ENCODE peak calls at places on chromosomes 4 and X, in eight cellular contexts. One of them, this sample, is unnamed.

GRCh38 chr4:146335763-146336412 is 121.5 kb downstream of the REELD1 start:
- DNase-seq in astrocyte of the spinal cord: no peak
- DNase-seq in osteocyte: no peak
- DNase-seq in transverse colon: no peak
- DNase-seq in AG09319: no peak
- DNase-seq in OCI-LY7: no peak
- DNase-seq in body of pancreas: no peak
- DNase-seq in GM13977: no peak
- DNase-seq in this sample: no peak

GRCh38 chr4:159764343-159764952 is 661.6 kb downstream of the RAPGEF2 start:
- DNase-seq in astrocyte of the spinal cord: peak
- DNase-seq in osteocyte: no peak
- DNase-seq in transverse colon: no peak
- DNase-seq in AG09319: no peak
- DNase-seq in OCI-LY7: peak
- DNase-seq in body of pancreas: peak
- DNase-seq in GM13977: peak
- DNase-seq in this sample: peak

GRCh38 chr4:110108470-110108869 is 89.9 kb downstream of the ELOVL6 start:
- DNase-seq in astrocyte of the spinal cord: no peak
- DNase-seq in osteocyte: no peak
- DNase-seq in transverse colon: no peak
- DNase-seq in AG09319: no peak
- DNase-seq in OCI-LY7: peak
- DNase-seq in body of pancreas: no peak
- DNase-seq in GM13977: peak
- DNase-seq in this sample: peak

GRCh38 chr4:113744667-113745241 is 16.8 kb downstream of the CAMK2D start:
- DNase-seq in astrocyte of the spinal cord: no peak
- DNase-seq in osteocyte: no peak
- DNase-seq in transverse colon: no peak
- DNase-seq in AG09319: no peak
- DNase-seq in OCI-LY7: no peak
- DNase-seq in body of pancreas: no peak
- DNase-seq in GM13977: no peak
- DNase-seq in this sample: no peak

GRCh38 chrX:78710146-78710545 is 37.4 kb upstream of the LPAR4 start:
- DNase-seq in astrocyte of the spinal cord: peak
- DNase-seq in osteocyte: no peak
- DNase-seq in transverse colon: no peak
- DNase-seq in AG09319: peak
- DNase-seq in OCI-LY7: no peak
- DNase-seq in body of pancreas: no peak
- DNase-seq in GM13977: no peak
- DNase-seq in this sample: no peak

GRCh38 chr4:146183209-146183608 is 7.7 kb downstream of the LSM6 start:
- DNase-seq in astrocyte of the spinal cord: no peak
- DNase-seq in osteocyte: no peak
- DNase-seq in transverse colon: no peak
- DNase-seq in AG09319: no peak
- DNase-seq in OCI-LY7: no peak
- DNase-seq in body of pancreas: no peak
- DNase-seq in GM13977: no peak
- DNase-seq in this sample: no peak

GRCh38 chrX:154376768-154377167 is 2.3 kb upstream of the EMD start:
- DNase-seq in astrocyte of the spinal cord: no peak
- DNase-seq in osteocyte: no peak
- DNase-seq in transverse colon: no peak
- DNase-seq in AG09319: no peak
- DNase-seq in OCI-LY7: no peak
- DNase-seq in body of pancreas: no peak
- DNase-seq in GM13977: no peak
- DNase-seq in this sample: no peak

GRCh38 chrX:110401142-110401541 is 42.5 kb downstream of the RTL9 start:
- DNase-seq in astrocyte of the spinal cord: no peak
- DNase-seq in osteocyte: no peak
- DNase-seq in transverse colon: no peak
- DNase-seq in AG09319: no peak
- DNase-seq in OCI-LY7: peak
- DNase-seq in body of pancreas: no peak
- DNase-seq in GM13977: no peak
- DNase-seq in this sample: no peak

GRCh38 chr4:102734116-102734515 is 26.7 kb downstream of the MANBA start:
- DNase-seq in astrocyte of the spinal cord: no peak
- DNase-seq in osteocyte: no peak
- DNase-seq in transverse colon: no peak
- DNase-seq in AG09319: no peak
- DNase-seq in OCI-LY7: no peak
- DNase-seq in body of pancreas: no peak
- DNase-seq in GM13977: no peak
- DNase-seq in this sample: no peak

GRCh38 chr4:121070696-121071639 is 1.4 kb downstream of the NDNF start:
- DNase-seq in astrocyte of the spinal cord: no peak
- DNase-seq in osteocyte: no peak
- DNase-seq in transverse colon: peak
- DNase-seq in AG09319: no peak
- DNase-seq in OCI-LY7: no peak
- DNase-seq in body of pancreas: peak
- DNase-seq in GM13977: no peak
- DNase-seq in this sample: peak

GRCh38 chr4:97498875-97499274 is 644.4 kb downstream of the STPG2 start:
- DNase-seq in astrocyte of the spinal cord: peak
- DNase-seq in osteocyte: no peak
- DNase-seq in transverse colon: no peak
- DNase-seq in AG09319: no peak
- DNase-seq in OCI-LY7: no peak
- DNase-seq in body of pancreas: no peak
- DNase-seq in GM13977: no peak
- DNase-seq in this sample: no peak

GRCh38 chrX:11952176-11952720 is 186.0 kb upstream of the FRMPD4 start:
- DNase-seq in astrocyte of the spinal cord: peak
- DNase-seq in osteocyte: no peak
- DNase-seq in transverse colon: no peak
- DNase-seq in AG09319: no peak
- DNase-seq in OCI-LY7: no peak
- DNase-seq in body of pancreas: no peak
- DNase-seq in GM13977: no peak
- DNase-seq in this sample: no peak

GRCh38 chrX:4249401-4249800 is 536.0 kb upstream of the PRKX start:
- DNase-seq in astrocyte of the spinal cord: no peak
- DNase-seq in osteocyte: no peak
- DNase-seq in transverse colon: no peak
- DNase-seq in AG09319: no peak
- DNase-seq in OCI-LY7: no peak
- DNase-seq in body of pancreas: no peak
- DNase-seq in GM13977: no peak
- DNase-seq in this sample: no peak

GRCh38 chr4:165379662-165380061 is 854 bp downstream of the CPE start:
- DNase-seq in astrocyte of the spinal cord: no peak
- DNase-seq in osteocyte: no peak
- DNase-seq in transverse colon: no peak
- DNase-seq in AG09319: no peak
- DNase-seq in OCI-LY7: no peak
- DNase-seq in body of pancreas: no peak
- DNase-seq in GM13977: no peak
- DNase-seq in this sample: no peak

GRCh38 chrX:95823796-95824195 is 860.8 kb upstream of the DIAPH2 start:
- DNase-seq in astrocyte of the spinal cord: no peak
- DNase-seq in osteocyte: no peak
- DNase-seq in transverse colon: no peak
- DNase-seq in AG09319: no peak
- DNase-seq in OCI-LY7: no peak
- DNase-seq in body of pancreas: no peak
- DNase-seq in GM13977: no peak
- DNase-seq in this sample: no peak

GRCh38 chr4:3073158-3074077 is 920 bp downstream of the HTT-AS start:
- DNase-seq in astrocyte of the spinal cord: no peak
- DNase-seq in osteocyte: no peak
- DNase-seq in transverse colon: no peak
- DNase-seq in AG09319: no peak
- DNase-seq in OCI-LY7: no peak
- DNase-seq in body of pancreas: no peak
- DNase-seq in GM13977: no peak
- DNase-seq in this sample: no peak

GRCh38 chr4:182885738-182886077 is 31.5 kb downstream of the DCTD start:
- DNase-seq in astrocyte of the spinal cord: peak
- DNase-seq in osteocyte: no peak
- DNase-seq in transverse colon: no peak
- DNase-seq in AG09319: no peak
- DNase-seq in OCI-LY7: no peak
- DNase-seq in body of pancreas: no peak
- DNase-seq in GM13977: no peak
- DNase-seq in this sample: no peak

GRCh38 chr4:147865926-147866325 is 134.0 kb downstream of the ARHGAP10 start:
- DNase-seq in astrocyte of the spinal cord: peak
- DNase-seq in osteocyte: no peak
- DNase-seq in transverse colon: no peak
- DNase-seq in AG09319: no peak
- DNase-seq in OCI-LY7: no peak
- DNase-seq in body of pancreas: no peak
- DNase-seq in GM13977: no peak
- DNase-seq in this sample: no peak

GRCh38 chrX:12548746-12549145 is 242.5 kb upstream of the PRPS2 start:
- DNase-seq in astrocyte of the spinal cord: peak
- DNase-seq in osteocyte: no peak
- DNase-seq in transverse colon: no peak
- DNase-seq in AG09319: no peak
- DNase-seq in OCI-LY7: peak
- DNase-seq in body of pancreas: no peak
- DNase-seq in GM13977: peak
- DNase-seq in this sample: no peak

GRCh38 chr4:99965674-99966350 is 15.7 kb upstream of the H2AZ1 start:
- DNase-seq in astrocyte of the spinal cord: no peak
- DNase-seq in osteocyte: no peak
- DNase-seq in transverse colon: no peak
- DNase-seq in AG09319: no peak
- DNase-seq in OCI-LY7: no peak
- DNase-seq in body of pancreas: no peak
- DNase-seq in GM13977: no peak
- DNase-seq in this sample: no peak

GRCh38 chr4:128770807-128771206 is 38.7 kb upstream of the JADE1 start:
- DNase-seq in astrocyte of the spinal cord: no peak
- DNase-seq in osteocyte: no peak
- DNase-seq in transverse colon: no peak
- DNase-seq in AG09319: no peak
- DNase-seq in OCI-LY7: no peak
- DNase-seq in body of pancreas: no peak
- DNase-seq in GM13977: no peak
- DNase-seq in this sample: no peak

GRCh38 chrX:84188320-84188834 is 378 bp upstream of the RPS6KA6 start:
- DNase-seq in astrocyte of the spinal cord: peak
- DNase-seq in osteocyte: no peak
- DNase-seq in transverse colon: peak
- DNase-seq in AG09319: peak
- DNase-seq in OCI-LY7: no peak
- DNase-seq in body of pancreas: peak
- DNase-seq in GM13977: peak
- DNase-seq in this sample: peak

GRCh38 chr4:150078996-150079581 is 844 bp downstream of the DCLK2 start:
- DNase-seq in astrocyte of the spinal cord: peak
- DNase-seq in osteocyte: peak
- DNase-seq in transverse colon: peak
- DNase-seq in AG09319: no peak
- DNase-seq in OCI-LY7: no peak
- DNase-seq in body of pancreas: peak
- DNase-seq in GM13977: peak
- DNase-seq in this sample: peak

GRCh38 chrX:56000729-56001128 is 231.4 kb upstream of the KLF8 start:
- DNase-seq in astrocyte of the spinal cord: no peak
- DNase-seq in osteocyte: no peak
- DNase-seq in transverse colon: no peak
- DNase-seq in AG09319: no peak
- DNase-seq in OCI-LY7: no peak
- DNase-seq in body of pancreas: no peak
- DNase-seq in GM13977: no peak
- DNase-seq in this sample: no peak

GRCh38 chr4:156829194-156829593 is 142.4 kb downstream of the PDGFC start:
- DNase-seq in astrocyte of the spinal cord: no peak
- DNase-seq in osteocyte: no peak
- DNase-seq in transverse colon: no peak
- DNase-seq in AG09319: peak
- DNase-seq in OCI-LY7: no peak
- DNase-seq in body of pancreas: peak
- DNase-seq in GM13977: no peak
- DNase-seq in this sample: no peak

GRCh38 chr4:152535236-152535902 is 523 bp downstream of the FBXW7 start:
- DNase-seq in astrocyte of the spinal cord: no peak
- DNase-seq in osteocyte: no peak
- DNase-seq in transverse colon: peak
- DNase-seq in AG09319: no peak
- DNase-seq in OCI-LY7: peak
- DNase-seq in body of pancreas: no peak
- DNase-seq in GM13977: peak
- DNase-seq in this sample: no peak

GRCh38 chr4:53563824-53564223 is 27.5 kb downstream of the LNX1 start:
- DNase-seq in astrocyte of the spinal cord: peak
- DNase-seq in osteocyte: no peak
- DNase-seq in transverse colon: no peak
- DNase-seq in AG09319: no peak
- DNase-seq in OCI-LY7: no peak
- DNase-seq in body of pancreas: no peak
- DNase-seq in GM13977: peak
- DNase-seq in this sample: peak

GRCh38 chrX:49876750-49877149 is 2.5 kb upstream of the USP27X start:
- DNase-seq in astrocyte of the spinal cord: peak
- DNase-seq in osteocyte: no peak
- DNase-seq in transverse colon: no peak
- DNase-seq in AG09319: no peak
- DNase-seq in OCI-LY7: peak
- DNase-seq in body of pancreas: peak
- DNase-seq in GM13977: peak
- DNase-seq in this sample: peak
- TF ChIP-seq CTCF in astrocyte of the spinal cord: peak
- TF ChIP-seq CTCF in osteocyte: peak
- TF ChIP-seq CTCF in transverse colon: peak
- TF ChIP-seq CTCF in AG09319: peak
- TF ChIP-seq CTCF in OCI-LY7: peak
- TF ChIP-seq CTCF in body of pancreas: peak
- TF ChIP-seq CTCF in GM13977: peak
- TF ChIP-seq CTCF in this sample: peak

GRCh38 chrX:69503228-69503834 is 795 bp upstream of the NALF2 start:
- DNase-seq in astrocyte of the spinal cord: no peak
- DNase-seq in osteocyte: peak
- DNase-seq in transverse colon: no peak
- DNase-seq in AG09319: no peak
- DNase-seq in OCI-LY7: peak
- DNase-seq in body of pancreas: peak
- DNase-seq in GM13977: no peak
- DNase-seq in this sample: no peak
- TF ChIP-seq CTCF in astrocyte of the spinal cord: no peak
- TF ChIP-seq CTCF in osteocyte: peak
- TF ChIP-seq CTCF in transverse colon: peak
- TF ChIP-seq CTCF in AG09319: peak
- TF ChIP-seq CTCF in OCI-LY7: peak
- TF ChIP-seq CTCF in body of pancreas: no peak
- TF ChIP-seq CTCF in GM13977: peak
- TF ChIP-seq CTCF in this sample: no peak

GRCh38 chrX:119482497-119483480 is 14.5 kb downstream of the SLC25A5 start:
- DNase-seq in astrocyte of the spinal cord: peak
- DNase-seq in osteocyte: peak
- DNase-seq in transverse colon: peak
- DNase-seq in AG09319: no peak
- DNase-seq in OCI-LY7: no peak
- DNase-seq in body of pancreas: peak
- DNase-seq in GM13977: peak
- DNase-seq in this sample: peak
- TF ChIP-seq CTCF in astrocyte of the spinal cord: peak
- TF ChIP-seq CTCF in osteocyte: peak
- TF ChIP-seq CTCF in transverse colon: peak
- TF ChIP-seq CTCF in AG09319: peak
- TF ChIP-seq CTCF in OCI-LY7: peak
- TF ChIP-seq CTCF in body of pancreas: peak
- TF ChIP-seq CTCF in GM13977: peak
- TF ChIP-seq CTCF in this sample: peak

GRCh38 chrX:155662297-155662696 is 49.5 kb upstream of the TMLHE start:
- DNase-seq in astrocyte of the spinal cord: no peak
- DNase-seq in osteocyte: no peak
- DNase-seq in transverse colon: no peak
- DNase-seq in AG09319: no peak
- DNase-seq in OCI-LY7: no peak
- DNase-seq in body of pancreas: no peak
- DNase-seq in GM13977: no peak
- DNase-seq in this sample: no peak
- TF ChIP-seq CTCF in astrocyte of the spinal cord: peak
- TF ChIP-seq CTCF in osteocyte: no peak
- TF ChIP-seq CTCF in transverse colon: peak
- TF ChIP-seq CTCF in AG09319: peak
- TF ChIP-seq CTCF in OCI-LY7: peak
- TF ChIP-seq CTCF in body of pancreas: no peak
- TF ChIP-seq CTCF in GM13977: no peak
- TF ChIP-seq CTCF in this sample: peak